ENCODE peak calls at places on chromosomes 13 and 19, in eight cellular contexts. One of them, this sample, is unnamed.

GRCh38 chr13:88704600-88705275 is 1033.6 kb downstream of the SLITRK5 start:
- DNase-seq in ELF-1: peak
- DNase-seq in glomerular endothelial cell: no peak
- DNase-seq in progenitor cell of endocrine pancreas: no peak
- DNase-seq in non-pigmented ciliary epithelial cell: no peak
- DNase-seq in activated gamma-delta T cell treated with anti-CD3 and anti-CD28 coated beads, Interleukin-2, amount 50 U/mL, for 16 hours: no peak
- DNase-seq in HFFc6: no peak
- DNase-seq in myocyte: no peak
- DNase-seq in this sample: no peak

GRCh38 chr19:38433268-38433733 is at the start of gene RYR1:
- DNase-seq in progenitor cell of endocrine pancreas: no peak
- DNase-seq in HFFc6: no peak
- DNase-seq in myocyte: peak
- DNase-seq in ELF-1: peak
- DNase-seq in activated gamma-delta T cell treated with anti-CD3 and anti-CD28 coated beads, Interleukin-2, amount 50 U/mL, for 16 hours: no peak
- DNase-seq in non-pigmented ciliary epithelial cell: no peak
- DNase-seq in glomerular endothelial cell: no peak
- DNase-seq in this sample: no peak

GRCh38 chr19:7139095-7139494 is 69.6 kb downstream of the ZNF557 start:
- DNase-seq in activated gamma-delta T cell treated with anti-CD3 and anti-CD28 coated beads, Interleukin-2, amount 50 U/mL, for 16 hours: no peak
- DNase-seq in HFFc6: no peak
- DNase-seq in progenitor cell of endocrine pancreas: no peak
- DNase-seq in ELF-1: no peak
- DNase-seq in myocyte: no peak
- DNase-seq in non-pigmented ciliary epithelial cell: no peak
- DNase-seq in glomerular endothelial cell: no peak
- DNase-seq in this sample: no peak

GRCh38 chr13:54183166-54183565 is 1154.6 kb downstream of the OLFM4 start:
- DNase-seq in myocyte: no peak
- DNase-seq in HFFc6: no peak
- DNase-seq in non-pigmented ciliary epithelial cell: no peak
- DNase-seq in activated gamma-delta T cell treated with anti-CD3 and anti-CD28 coated beads, Interleukin-2, amount 50 U/mL, for 16 hours: no peak
- DNase-seq in ELF-1: no peak
- DNase-seq in glomerular endothelial cell: no peak
- DNase-seq in progenitor cell of endocrine pancreas: no peak
- DNase-seq in this sample: no peak

GRCh38 chr13:114097893-114098688 is 34.3 kb downstream of the RASA3 start:
- DNase-seq in glomerular endothelial cell: no peak
- DNase-seq in myocyte: no peak
- DNase-seq in progenitor cell of endocrine pancreas: no peak
- DNase-seq in HFFc6: no peak
- DNase-seq in non-pigmented ciliary epithelial cell: no peak
- DNase-seq in activated gamma-delta T cell treated with anti-CD3 and anti-CD28 coated beads, Interleukin-2, amount 50 U/mL, for 16 hours: no peak
- DNase-seq in ELF-1: peak
- DNase-seq in this sample: no peak

GRCh38 chr19:51407631-51408131 is 9.8 kb downstream of the SIGLEC10 start:
- DNase-seq in myocyte: peak
- DNase-seq in non-pigmented ciliary epithelial cell: no peak
- DNase-seq in HFFc6: peak
- DNase-seq in activated gamma-delta T cell treated with anti-CD3 and anti-CD28 coated beads, Interleukin-2, amount 50 U/mL, for 16 hours: no peak
- DNase-seq in ELF-1: peak
- DNase-seq in progenitor cell of endocrine pancreas: no peak
- DNase-seq in glomerular endothelial cell: no peak
- DNase-seq in this sample: no peak

GRCh38 chr19:588093-588742 is 1.5 kb upstream of the HCN2 start:
- DNase-seq in activated gamma-delta T cell treated with anti-CD3 and anti-CD28 coated beads, Interleukin-2, amount 50 U/mL, for 16 hours: peak
- DNase-seq in HFFc6: peak
- DNase-seq in glomerular endothelial cell: no peak
- DNase-seq in non-pigmented ciliary epithelial cell: no peak
- DNase-seq in progenitor cell of endocrine pancreas: peak
- DNase-seq in ELF-1: peak
- DNase-seq in myocyte: peak
- DNase-seq in this sample: no peak

GRCh38 chr19:18951721-18952281 is 10.8 kb upstream of the HOMER3 start:
- DNase-seq in myocyte: no peak
- DNase-seq in non-pigmented ciliary epithelial cell: no peak
- DNase-seq in ELF-1: peak
- DNase-seq in progenitor cell of endocrine pancreas: no peak
- DNase-seq in glomerular endothelial cell: no peak
- DNase-seq in HFFc6: peak
- DNase-seq in activated gamma-delta T cell treated with anti-CD3 and anti-CD28 coated beads, Interleukin-2, amount 50 U/mL, for 16 hours: no peak
- DNase-seq in this sample: no peak

GRCh38 chr13:91072511-91072910 is 275.0 kb upstream of the MIR17HG start:
- DNase-seq in glomerular endothelial cell: no peak
- DNase-seq in myocyte: no peak
- DNase-seq in activated gamma-delta T cell treated with anti-CD3 and anti-CD28 coated beads, Interleukin-2, amount 50 U/mL, for 16 hours: no peak
- DNase-seq in ELF-1: no peak
- DNase-seq in progenitor cell of endocrine pancreas: no peak
- DNase-seq in HFFc6: no peak
- DNase-seq in non-pigmented ciliary epithelial cell: no peak
- DNase-seq in this sample: no peak

GRCh38 chr19:39470724-39471339 is 9.8 kb upstream of the TIMM50 start:
- DNase-seq in ELF-1: no peak
- DNase-seq in glomerular endothelial cell: no peak
- DNase-seq in non-pigmented ciliary epithelial cell: no peak
- DNase-seq in myocyte: no peak
- DNase-seq in activated gamma-delta T cell treated with anti-CD3 and anti-CD28 coated beads, Interleukin-2, amount 50 U/mL, for 16 hours: no peak
- DNase-seq in HFFc6: peak
- DNase-seq in progenitor cell of endocrine pancreas: no peak
- DNase-seq in this sample: no peak

GRCh38 chr13:46605824-46606554 is 53.0 kb downstream of the LRCH1 start:
- DNase-seq in HFFc6: no peak
- DNase-seq in progenitor cell of endocrine pancreas: no peak
- DNase-seq in activated gamma-delta T cell treated with anti-CD3 and anti-CD28 coated beads, Interleukin-2, amount 50 U/mL, for 16 hours: no peak
- DNase-seq in ELF-1: no peak
- DNase-seq in non-pigmented ciliary epithelial cell: no peak
- DNase-seq in myocyte: no peak
- DNase-seq in glomerular endothelial cell: no peak
- DNase-seq in this sample: no peak

GRCh38 chr19:14002571-14003278 is 3.4 kb downstream of the RFX1 start:
- DNase-seq in myocyte: peak
- DNase-seq in HFFc6: no peak
- DNase-seq in ELF-1: no peak
- DNase-seq in glomerular endothelial cell: no peak
- DNase-seq in activated gamma-delta T cell treated with anti-CD3 and anti-CD28 coated beads, Interleukin-2, amount 50 U/mL, for 16 hours: no peak
- DNase-seq in progenitor cell of endocrine pancreas: no peak
- DNase-seq in non-pigmented ciliary epithelial cell: no peak
- DNase-seq in this sample: no peak

GRCh38 chr19:45404557-45405434 is at the start of gene PPP1R13L:
- DNase-seq in non-pigmented ciliary epithelial cell: peak
- DNase-seq in HFFc6: no peak
- DNase-seq in ELF-1: peak
- DNase-seq in myocyte: no peak
- DNase-seq in glomerular endothelial cell: peak
- DNase-seq in progenitor cell of endocrine pancreas: peak
- DNase-seq in activated gamma-delta T cell treated with anti-CD3 and anti-CD28 coated beads, Interleukin-2, amount 50 U/mL, for 16 hours: no peak
- DNase-seq in this sample: peak

GRCh38 chr19:1747285-1748114 is 5.8 kb upstream of the ONECUT3 start:
- DNase-seq in progenitor cell of endocrine pancreas: no peak
- DNase-seq in glomerular endothelial cell: no peak
- DNase-seq in ELF-1: no peak
- DNase-seq in myocyte: no peak
- DNase-seq in activated gamma-delta T cell treated with anti-CD3 and anti-CD28 coated beads, Interleukin-2, amount 50 U/mL, for 16 hours: peak
- DNase-seq in non-pigmented ciliary epithelial cell: peak
- DNase-seq in HFFc6: peak
- DNase-seq in this sample: peak

GRCh38 chr19:17949956-17950309 is 17.0 kb upstream of the KCNN1 start:
- DNase-seq in myocyte: no peak
- DNase-seq in non-pigmented ciliary epithelial cell: no peak
- DNase-seq in activated gamma-delta T cell treated with anti-CD3 and anti-CD28 coated beads, Interleukin-2, amount 50 U/mL, for 16 hours: no peak
- DNase-seq in progenitor cell of endocrine pancreas: no peak
- DNase-seq in ELF-1: peak
- DNase-seq in HFFc6: no peak
- DNase-seq in glomerular endothelial cell: no peak
- DNase-seq in this sample: no peak

GRCh38 chr19:13052447-13053232 is 50.0 kb downstream of the LYL1 start:
- DNase-seq in glomerular endothelial cell: no peak
- DNase-seq in myocyte: no peak
- DNase-seq in non-pigmented ciliary epithelial cell: no peak
- DNase-seq in progenitor cell of endocrine pancreas: no peak
- DNase-seq in activated gamma-delta T cell treated with anti-CD3 and anti-CD28 coated beads, Interleukin-2, amount 50 U/mL, for 16 hours: no peak
- DNase-seq in ELF-1: no peak
- DNase-seq in HFFc6: no peak
- DNase-seq in this sample: no peak

GRCh38 chr13:97549201-97549600 is 115.2 kb downstream of the RAP2A start:
- DNase-seq in myocyte: no peak
- DNase-seq in ELF-1: no peak
- DNase-seq in glomerular endothelial cell: no peak
- DNase-seq in progenitor cell of endocrine pancreas: no peak
- DNase-seq in non-pigmented ciliary epithelial cell: no peak
- DNase-seq in activated gamma-delta T cell treated with anti-CD3 and anti-CD28 coated beads, Interleukin-2, amount 50 U/mL, for 16 hours: no peak
- DNase-seq in HFFc6: no peak
- DNase-seq in this sample: no peak